ENCODE peak calls at places on chromosomes 13 and 19, in nine cellular contexts. B, N, S, C, Z, A, Q, D and U are unnamed samples.

GRCh38 chr19:55609326-55609725 is 3.9 kb downstream of the ZNF865 start:
- DNase-seq in Q (no peak), D (no peak), S (no peak), N (no peak), Z (no peak), C (no peak), B (no peak), A (no peak), U (no peak)

GRCh38 chr19:43711751-43712355 is 4.0 kb upstream of the IRGC start:
- DNase-seq in C (no peak), Z (no peak), A (no peak), Q (no peak), N (no peak), B (no peak), S (no peak), D (peak), U (no peak)

GRCh38 chr19:9793051-9793591 is 24.6 kb upstream of the ZNF846 start:
- DNase-seq in A (no peak), N (peak), C (no peak), Z (no peak), Q (peak), S (no peak), D (peak), B (no peak), U (no peak)

GRCh38 chr19:6030214-6030507 is 52.2 kb upstream of the RANBP3 start:
- DNase-seq in S (no peak), Z (peak), D (peak), C (no peak), B (no peak), Q (no peak), N (no peak), A (no peak), U (no peak)

GRCh38 chr13:51643882-51644281 is 59.6 kb downstream of the WDFY2 start:
- DNase-seq in D (peak), A (no peak), B (no peak), C (peak), Z (no peak), S (no peak), Q (no peak), N (no peak), U (no peak)

GRCh38 chr19:40716031-40716654 is 543 bp downstream of the COQ8B start:
- DNase-seq in B (no peak), S (no peak), C (no peak), Z (peak), Q (no peak), N (no peak), D (peak), A (peak), U (no peak)

GRCh38 chr19:33304760-33305647 is 2.7 kb upstream of the CEBPA start:
- DNase-seq in S (peak), D (no peak), Q (peak), A (no peak), B (no peak), C (no peak), Z (no peak), N (peak), U (no peak)

GRCh38 chr13:33089311-33089710 is 73.1 kb downstream of the KL start:
- DNase-seq in S (no peak), B (no peak), D (no peak), Z (no peak), N (no peak), C (no peak), A (no peak), Q (no peak), U (no peak)

GRCh38 chr19:30381366-30381765 is 9.2 kb downstream of the ZNF536 start:
- DNase-seq in B (no peak), C (no peak), Z (no peak), Q (peak), A (no peak), D (no peak), S (no peak), N (no peak), U (no peak)

GRCh38 chr13:109281823-109282239 is 504.6 kb downstream of the IRS2 start:
- DNase-seq in Q (no peak), D (no peak), N (no peak), S (no peak), B (no peak), Z (no peak), C (no peak), A (no peak), U (no peak)

GRCh38 chr13:22696433-22696832 is 484.3 kb upstream of the SGCG start:
- DNase-seq in S (no peak), N (no peak), A (no peak), Q (no peak), Z (no peak), D (no peak), B (no peak), C (no peak), U (no peak)

GRCh38 chr13:90205911-90206310 is 1141.6 kb upstream of the MIR17HG start:
- DNase-seq in Z (no peak), N (no peak), S (no peak), Q (no peak), B (no peak), C (no peak), A (no peak), D (no peak), U (no peak)

GRCh38 chr13:66520511-66521390 is 709.4 kb downstream of the PCDH9 start:
- DNase-seq in D (no peak), A (no peak), Z (no peak), B (no peak), S (no peak), N (no peak), Q (no peak), C (no peak), U (no peak)

GRCh38 chr19:6103217-6103644 is 7.1 kb downstream of the RFX2 start:
- DNase-seq in S (no peak), B (no peak), Z (peak), C (peak), N (no peak), Q (peak), A (no peak), D (peak), U (no peak)

GRCh38 chr19:40465025-40465780 is at the start of gene BLVRB:
- DNase-seq in Q (no peak), B (no peak), C (no peak), N (no peak), S (no peak), Z (peak), D (peak), A (no peak), U (no peak)

GRCh38 chr13:49351871-49352270 is 92.0 kb downstream of the CAB39L start:
- DNase-seq in N (no peak), C (no peak), S (no peak), Q (no peak), D (no peak), Z (no peak), B (no peak), A (no peak), U (no peak)

GRCh38 chr13:52851153-52851962 is 2.9 kb upstream of the PCDH8 start:
- DNase-seq in Q (no peak), N (peak), B (peak), Z (no peak), A (peak), D (no peak), C (no peak), S (no peak), U (peak)

GRCh38 chr19:17779281-17779930 is 15.5 kb upstream of the B3GNT3 start:
- DNase-seq in A (peak), S (peak), B (peak), Z (no peak), D (peak), N (peak), C (no peak), Q (no peak), U (peak)

GRCh38 chr13:33776510-33776909 is 41.4 kb upstream of the RFC3 start:
- DNase-seq in A (no peak), C (no peak), B (no peak), D (no peak), N (no peak), Q (no peak), Z (no peak), S (no peak), U (no peak)

GRCh38 chr19:54352546-54352945 is 12.2 kb downstream of the LAIR1 start:
- DNase-seq in N (no peak), Q (no peak), D (no peak), B (no peak), C (no peak), S (no peak), Z (no peak), A (no peak), U (no peak)

GRCh38 chr19:13610042-13610691 is 103.9 kb upstream of the CACNA1A start:
- DNase-seq in D (no peak), Z (no peak), N (no peak), S (no peak), Q (no peak), C (no peak), B (peak), A (no peak), U (no peak)

GRCh38 chr13:47632311-47632710 is 368.8 kb downstream of the SUCLA2 start:
- DNase-seq in C (no peak), Q (no peak), A (no peak), Z (no peak), S (no peak), B (peak), N (no peak), D (no peak), U (no peak)

GRCh38 chr19:35349614-35350521 is 2.2 kb downstream of the FFAR1 start:
- DNase-seq in Z (no peak), D (no peak), S (no peak), N (no peak), B (no peak), A (no peak), Q (peak), C (no peak), U (no peak)